ENCODE peak calls at places on chromosomes 4 and X, in ten cellular contexts. J is Panc1, E is AG04449, M is psoas muscle, Q is GM12865, I is cardiac fibroblast, F is fibroblast of pulmonary artery, C is AG10803, K is tibial artery, T is lower lobe of right lung. S is an unnamed sample.

GRCh38 chr4:2095236-2096072 is 36.3 kb downstream of the NAT8L start:
- DNase-seq in F (no peak), C (no peak), J (no peak), E (no peak), Q (no peak), I (peak; percentile 2), T (no peak), M (no peak), K (no peak), S (no peak)

GRCh38 chr4:143375326-143376073 is 38.8 kb downstream of the GAB1 start:
- DNase-seq in I (peak; percentile 51), M (peak; percentile 63), F (peak; percentile 41), Q (peak; percentile 74), J (peak; percentile 24), K (no peak), C (no peak), T (no peak), E (no peak), S (no peak)

GRCh38 chrX:124234348-124234747 is 98.1 kb upstream of the TEX13D start:
- DNase-seq in M (no peak), Q (no peak), C (no peak), J (no peak), K (no peak), I (no peak), E (no peak), F (no peak), T (no peak), S (no peak)

GRCh38 chr4:186948361-186949291 is 225.0 kb upstream of the FAT1 start:
- DNase-seq in K (no peak), Q (no peak), C (peak; percentile 45), F (peak; percentile 40), J (no peak), I (peak; percentile 36), E (no peak), T (no peak), M (no peak), S (no peak)

GRCh38 chrX:16479206-16479869 is 170.6 kb upstream of the S100G start:
- DNase-seq in M (no peak), F (peak; percentile 7), T (no peak), K (no peak), E (no peak), I (peak; percentile 73), J (peak; percentile 25), Q (no peak), C (peak; percentile 53), S (peak; percentile 46)

GRCh38 chr4:4735870-4736269 is 123.6 kb upstream of the MSX1 start:
- DNase-seq in M (no peak), J (no peak), F (peak; percentile 12), Q (no peak), T (no peak), I (no peak), C (peak; percentile 10), K (no peak), E (no peak), S (peak; percentile 65)

GRCh38 chrX:116198810-116199209 is 28.3 kb downstream of the AGTR2 start:
- DNase-seq in T (no peak), K (no peak), M (no peak), I (no peak), F (peak; percentile 0), Q (peak; percentile 8), E (no peak), C (no peak), J (no peak), S (peak; percentile 1)

GRCh38 chr4:177451108-177451500 is 8.9 kb upstream of the AGA start:
- DNase-seq in I (no peak), M (no peak), C (no peak), E (no peak), K (no peak), T (no peak), Q (no peak), J (no peak), F (no peak), S (no peak)

GRCh38 chrX:41308884-41309655 is 24.9 kb upstream of the DDX3X start:
- DNase-seq in I (no peak), K (no peak), C (peak; percentile 22), F (no peak), M (no peak), Q (no peak), E (no peak), J (no peak), T (no peak), S (peak; percentile 64)

GRCh38 chr4:37685211-37685725 is 908 bp downstream of the RELL1 start:
- DNase-seq in T (no peak), K (no peak), I (peak; percentile 67), E (no peak), M (no peak), C (peak; percentile 82), Q (peak; percentile 47), F (peak; percentile 55), J (no peak), S (peak; percentile 67)

GRCh38 chr4:14269824-14270223 is 642.3 kb upstream of the BOD1L1 start:
- DNase-seq in E (no peak), F (no peak), M (no peak), K (peak; percentile 46), T (no peak), J (no peak), Q (no peak), I (no peak), C (no peak), S (no peak)

GRCh38 chrX:10086683-10087082 is 70.1 kb upstream of the CLCN4 start:
- DNase-seq in I (no peak), M (no peak), C (no peak), E (no peak), J (no peak), Q (no peak), F (no peak), T (no peak), K (no peak), S (no peak)

GRCh38 chrX:94937491-94937890 is 1263.5 kb downstream of the FAM133A start:
- DNase-seq in C (no peak), Q (no peak), E (no peak), T (no peak), I (no peak), K (no peak), M (no peak), J (no peak), F (no peak), S (no peak)

GRCh38 chr4:7195546-7196282 is 3.4 kb downstream of the SORCS2 start:
- DNase-seq in F (no peak), J (no peak), T (no peak), M (no peak), C (peak; percentile 53), Q (no peak), K (peak; percentile 18), E (peak; percentile 42), I (no peak), S (peak; percentile 79)

GRCh38 chr4:113684534-113685091 is 76.9 kb downstream of the CAMK2D start:
- DNase-seq in Q (no peak), T (no peak), C (peak; percentile 75), F (peak; percentile 52), M (peak; percentile 83), J (no peak), E (no peak), I (peak; percentile 75), K (peak; percentile 51), S (peak; percentile 56)

DNA sequence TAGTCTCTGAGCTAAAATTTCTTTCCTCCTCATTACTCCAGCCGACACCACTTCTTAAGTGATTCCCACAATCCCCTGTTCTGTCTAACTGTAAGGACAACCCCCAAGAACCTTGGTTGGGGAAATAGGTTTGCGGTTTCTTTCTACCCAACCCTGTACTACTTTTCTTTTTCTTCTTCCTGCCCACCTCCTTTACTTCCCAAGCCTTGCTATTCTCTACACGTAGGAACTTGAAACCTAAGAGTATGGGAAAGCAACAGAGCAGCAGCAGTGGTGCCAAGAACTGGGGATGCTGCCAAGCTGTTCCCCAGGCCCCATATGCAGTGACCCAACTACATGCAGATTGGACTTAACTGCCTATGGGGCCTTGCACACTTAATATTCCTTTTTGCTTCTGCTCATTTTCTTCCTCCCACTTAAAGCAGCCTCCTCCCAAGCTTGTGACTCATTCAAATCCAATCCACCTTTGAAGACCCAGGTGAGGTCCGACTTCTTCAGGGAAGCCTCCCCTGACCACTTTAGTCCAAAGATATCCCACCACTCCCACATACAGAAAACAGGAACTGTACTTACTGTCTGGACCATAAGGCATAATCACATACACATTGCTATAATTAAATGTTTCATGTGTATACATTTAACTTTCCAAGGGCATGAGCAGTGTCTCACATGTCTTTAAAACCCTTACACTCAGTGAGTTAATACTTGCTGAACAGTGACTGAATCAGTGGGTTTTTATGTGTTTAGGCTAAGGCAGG is 1.7 kb downstream of the FAM120C start:
- DNase-seq in E (no peak), F (peak; percentile 29), T (no peak), J (no peak), I (peak; percentile 22), Q (no peak), M (no peak), K (no peak), C (peak; percentile 9), S (peak; percentile 34)
- H3K4me3 ChIP-seq in E (peak overlapping the region; percentile 65), F (peak overlapping the region; percentile 65), T (peak overlapping the region; percentile 79), J (peak overlapping the region; percentile 67), I (peak overlapping the region; percentile 59), Q (peak overlapping the region; percentile 54), M (peak overlapping the region; percentile 82), K (peak overlapping the region; percentile 92), C (peak overlapping the region; percentile 65), S (peak overlapping the region; percentile 71)

GRCh38 chrX:43595931-43596330 is 60.2 kb upstream of the MAOA start:
- DNase-seq in C (no peak), F (peak; percentile 70), M (no peak), E (no peak), Q (no peak), K (no peak), T (no peak), I (peak; percentile 60), J (no peak), S (no peak)
- TF ChIP-seq CTCF in C (no peak), F (no peak), M (no peak), E (no peak), Q (no peak), K (no peak), T (no peak), I (no peak), J (no peak), S (no peak)

DNA sequence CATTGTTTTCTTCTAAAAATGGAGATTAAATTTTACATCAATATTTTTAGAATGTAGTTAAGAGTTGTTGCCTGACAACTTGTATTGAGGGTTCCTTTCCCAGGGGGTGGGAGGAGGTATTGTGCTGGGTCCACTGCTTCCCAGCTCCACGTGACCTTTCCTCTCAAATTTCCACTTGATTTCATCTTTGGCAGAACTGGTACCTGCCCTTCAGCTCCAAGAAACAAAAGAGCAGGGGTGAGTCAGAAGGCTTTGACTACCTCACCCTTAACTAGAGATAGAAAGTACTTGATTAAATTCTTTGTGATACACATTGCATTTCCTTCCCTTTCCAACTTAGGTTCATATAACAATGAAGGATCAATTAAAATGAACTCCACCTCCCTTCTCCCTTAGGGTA is 19.7 kb downstream of the TRIM2 start:
- DNase-seq in J (no peak), Q (no peak), K (no peak), T (no peak), F (peak; percentile 46), E (no peak), C (no peak), M (no peak), I (no peak), S (peak; percentile 87)
- H3K4me3 ChIP-seq in J (peak overlapping the region; percentile 57), Q (no peak overlapping the region), K (peak overlapping the region; percentile 69), T (peak overlapping the region; percentile 71), F (peak overlapping the region; percentile 67), E (peak overlapping the region; percentile 71), C (peak overlapping the region; percentile 75), M (peak overlapping the region; percentile 97), I (peak overlapping the region; percentile 65), S (peak overlapping the region; percentile 79)

DNA sequence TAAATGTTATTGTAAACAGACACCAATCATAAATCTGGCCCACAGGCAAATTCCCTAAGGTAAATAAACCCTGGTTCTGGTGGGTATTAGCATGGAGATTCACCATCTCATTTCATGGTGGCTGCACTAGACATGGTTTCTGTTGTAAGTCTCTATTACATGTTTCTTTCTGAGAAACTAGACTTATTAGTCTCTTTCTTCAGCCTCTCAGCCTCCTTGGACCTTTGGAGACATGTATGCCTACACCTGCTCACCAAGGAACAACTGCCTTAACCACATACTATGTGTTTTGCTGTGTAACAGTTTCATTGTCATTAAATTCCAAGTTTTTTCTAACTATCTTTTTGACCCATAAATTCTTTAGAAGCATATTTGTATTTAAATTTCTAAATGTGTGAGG is 13.1 kb downstream of the DDIT4L start:
- DNase-seq in K (no peak), J (no peak), E (no peak), C (no peak), F (no peak), T (no peak), M (no peak), Q (no peak), I (no peak), S (no peak)
- TF ChIP-seq CTCF in K (no peak), J (no peak), E (no peak), C (no peak), F (no peak), T (no peak), M (no peak), Q (no peak), I (no peak), S (no peak)